ENCODE peak calls at places on chromosomes 4 and X, in six cellular contexts. A is tibial nerve, R is cardiac muscle cell, E is sigmoid colon, G is IMR-90, Z is psoas muscle. B is an unnamed sample.

GRCh38 chr4:71187399-71188196 is 151.2 kb upstream of the SLC4A4 start:
- DNase-seq in Z (peak), A (no peak), E (peak), R (peak), G (peak), B (no peak)

GRCh38 chr4:2284161-2284933 is 22.4 kb upstream of the MXD4 start:
- DNase-seq in A (no peak), G (no peak), E (peak), Z (no peak), R (no peak), B (no peak)

GRCh38 chr4:82704156-82704555 is 94.4 kb downstream of the SCD5 start:
- DNase-seq in E (no peak), Z (no peak), R (no peak), A (no peak), G (peak), B (peak)

GRCh38 chrX:53440101-53440500 is 5.9 kb upstream of the HSD17B10 start:
- DNase-seq in R (no peak), G (no peak), A (no peak), E (no peak), Z (no peak), B (no peak)

GRCh38 chrX:42290608-42291007 is 367.3 kb upstream of the CASK start:
- DNase-seq in A (no peak), G (peak), E (no peak), R (no peak), Z (no peak), B (peak)

GRCh38 chrX:76195579-76195978 is 22.7 kb downstream of the PBDC1 start:
- DNase-seq in R (no peak), G (no peak), A (no peak), Z (no peak), E (no peak), B (no peak)

GRCh38 chrX:101287402-101287801 is 3.7 kb downstream of the TAF7L start:
- DNase-seq in G (peak), R (peak), Z (no peak), A (peak), E (no peak), B (peak)

GRCh38 chr4:185237185-185237584 is 27.8 kb downstream of the SNX25 start:
- DNase-seq in Z (no peak), G (no peak), R (no peak), E (no peak), A (no peak), B (peak)

GRCh38 chrX:135295238-135295943 is 13.9 kb upstream of the ETDC start:
- DNase-seq in Z (peak), R (peak), A (peak), G (peak), E (no peak), B (peak)

GRCh38 chrX:17374619-17375360 is at the start of gene NHS:
- DNase-seq in A (peak), R (peak), E (peak), Z (peak), G (peak), B (peak)

GRCh38 chr4:113292371-113293042 is 243.1 kb downstream of the ANK2 start:
- DNase-seq in Z (peak), R (peak), G (peak), E (peak), A (no peak), B (peak)

GRCh38 chr4:46146993-46147392 is 23.1 kb upstream of the GABRG1 start:
- DNase-seq in E (no peak), Z (no peak), G (no peak), A (no peak), R (no peak), B (no peak)

GRCh38 chrX:9947395-9947794 is 19.8 kb upstream of the CLDN34 start:
- DNase-seq in E (no peak), R (no peak), Z (no peak), G (no peak), A (no peak), B (no peak)

GRCh38 chrX:21698274-21698673 is 40.1 kb upstream of the KLHL34 start:
- DNase-seq in Z (no peak), R (no peak), G (no peak), E (no peak), A (no peak), B (no peak)

GRCh38 chr4:87005369-87005689 is 70.5 kb downstream of the AFF1 start:
- DNase-seq in A (no peak), Z (no peak), E (no peak), G (no peak), R (no peak), B (no peak)

GRCh38 chrX:110180928-110181310 is 137.0 kb downstream of the AMMECR1 start:
- DNase-seq in A (no peak), E (no peak), G (peak), R (no peak), Z (no peak), B (peak)

GRCh38 chr4:80270321-80270720 is 3.9 kb downstream of the FGF5 start:
- DNase-seq in Z (no peak), E (no peak), A (no peak), R (no peak), G (no peak), B (no peak)

GRCh38 chrX:152926923-152927322 is 29.1 kb downstream of the ZNF185 start:
- DNase-seq in Z (no peak), E (no peak), R (no peak), A (no peak), G (peak), B (no peak)

GRCh38 chrX:20594985-20595384 is 328.3 kb upstream of the RPS6KA3 start:
- DNase-seq in E (no peak), G (no peak), R (peak), A (no peak), Z (no peak), B (peak)
- TF ChIP-seq CTCF in E (no peak), G (peak), R (peak), A (no peak), Z (peak), B (peak)

GRCh38 chrX:129701624-129702069 is 37.1 kb upstream of the XPNPEP2 start:
- DNase-seq in A (peak), Z (peak), E (peak), G (peak), R (no peak), B (peak)
- H3K4me3 ChIP-seq in A (no peak), Z (no peak), E (no peak), G (no peak), R (no peak), B (no peak)

GRCh38 chrX:49754238-49754857 is 58.6 kb upstream of the PAGE1 start:
- DNase-seq in A (peak), E (peak), G (peak), R (peak), Z (peak), B (peak)
- TF ChIP-seq CTCF in A (peak), E (peak), G (peak), R (peak), Z (peak), B (peak)

DNA sequence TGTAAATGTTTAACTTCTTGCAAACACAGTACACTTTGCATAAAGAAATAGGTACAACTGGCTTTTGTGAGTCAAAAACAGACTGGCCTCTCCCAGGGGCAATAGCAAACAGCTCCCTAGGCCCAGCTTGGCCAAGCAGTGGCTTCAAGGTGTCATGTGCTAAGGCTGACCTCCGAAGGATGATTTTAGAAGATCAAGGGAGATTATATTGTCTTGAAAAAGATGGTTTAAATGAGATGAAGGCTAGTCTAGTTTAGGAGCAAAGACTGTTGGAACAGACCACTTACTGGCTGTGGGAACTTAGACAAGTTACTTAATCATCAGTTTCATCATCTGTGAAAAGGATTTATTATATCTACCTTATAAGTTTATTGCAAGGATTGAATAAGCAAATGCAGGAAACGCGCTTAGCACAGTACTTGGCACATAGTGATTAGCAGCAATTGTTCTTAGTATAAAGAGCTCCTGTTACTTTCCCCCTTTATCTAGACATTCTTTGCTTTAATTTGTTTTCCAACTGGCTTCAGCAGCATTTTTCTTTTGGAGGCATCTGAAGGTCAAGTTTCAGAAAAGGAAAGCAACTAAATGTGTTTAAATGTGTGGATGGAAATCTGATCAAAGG is 17.2 kb downstream of the ANXA3 start:
- DNase-seq in R (no peak), Z (no peak), E (no peak), G (no peak), A (no peak), B (peak)
- H3K4me3 ChIP-seq in R (no peak), Z (no peak), E (no peak), G (no peak), A (no peak), B (no peak)

DNA sequence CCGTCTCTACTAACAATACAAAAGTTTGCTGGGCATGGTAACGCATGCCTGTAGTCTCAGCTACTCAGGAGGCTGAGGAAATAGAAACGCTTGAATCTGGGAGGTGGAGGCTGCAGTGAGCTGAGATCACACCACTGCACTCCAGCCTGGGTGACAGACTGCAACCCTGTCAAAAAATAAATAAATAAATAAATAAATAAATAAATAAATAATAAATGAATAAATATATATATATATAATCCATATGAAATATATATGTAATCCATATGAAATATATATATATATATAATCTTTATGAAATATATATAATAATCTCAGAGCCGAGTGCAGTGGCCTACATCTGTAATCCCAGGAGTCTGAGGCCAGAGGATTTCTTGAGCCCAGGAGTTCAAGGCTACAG is 17.8 kb upstream of the RBPJ start:
- DNase-seq in A (no peak), E (no peak), Z (no peak), G (no peak), R (no peak), B (no peak)
- TF ChIP-seq CTCF in A (no peak), E (no peak), Z (no peak), G (no peak), R (no peak), B (no peak)

B was measured in choroid plexus epithelial cell.